ENCODE peak calls at places on chromosomes 13 and 19, in four cellular contexts. One of them, this sample, is unnamed.

GRCh38 chr13:63190742-63191141 is 1775.1 kb upstream of the PCDH20 start:
- DNase-seq in GM23338: no peak
- DNase-seq in heart left ventricle: no peak
- DNase-seq in OCI-LY7: no peak
- DNase-seq in this sample: no peak

GRCh38 chr13:53200498-53201453 is 172.2 kb downstream of the OLFM4 start:
- DNase-seq in GM23338: peak
- DNase-seq in heart left ventricle: peak
- DNase-seq in OCI-LY7: no peak
- DNase-seq in this sample: peak

GRCh38 chr13:98315466-98315865 is 138.4 kb upstream of the RNF113B start:
- DNase-seq in heart left ventricle: no peak
- DNase-seq in GM23338: no peak
- DNase-seq in OCI-LY7: no peak
- DNase-seq in this sample: no peak

GRCh38 chr19:46944918-46945628 is 74.6 kb upstream of the NPAS1 start:
- DNase-seq in heart left ventricle: peak
- DNase-seq in GM23338: peak
- DNase-seq in OCI-LY7: no peak
- DNase-seq in this sample: peak

GRCh38 chr19:45952691-45953505 is 20.8 kb downstream of the NOVA2 start:
- DNase-seq in GM23338: peak
- DNase-seq in heart left ventricle: peak
- DNase-seq in OCI-LY7: no peak
- DNase-seq in this sample: peak

GRCh38 chr13:69947577-69947976 is 160.0 kb upstream of the ATXN8OS start:
- DNase-seq in OCI-LY7: no peak
- DNase-seq in GM23338: no peak
- DNase-seq in heart left ventricle: no peak
- DNase-seq in this sample: no peak

GRCh38 chr19:34711890-34712289 is 22.2 kb upstream of the ZNF181 start:
- DNase-seq in OCI-LY7: no peak
- DNase-seq in GM23338: peak
- DNase-seq in heart left ventricle: no peak
- DNase-seq in this sample: no peak

GRCh38 chr13:26601669-26602068 is 44.2 kb downstream of the WASF3 start:
- DNase-seq in OCI-LY7: peak
- DNase-seq in GM23338: no peak
- DNase-seq in heart left ventricle: no peak
- DNase-seq in this sample: no peak

GRCh38 chr13:110856941-110857835 is 57.7 kb downstream of the ANKRD10 start:
- DNase-seq in GM23338: no peak
- DNase-seq in OCI-LY7: no peak
- DNase-seq in heart left ventricle: no peak
- DNase-seq in this sample: no peak

GRCh38 chr19:13057744-13058143 is 44.9 kb downstream of the LYL1 start:
- DNase-seq in heart left ventricle: no peak
- DNase-seq in OCI-LY7: no peak
- DNase-seq in GM23338: no peak
- DNase-seq in this sample: no peak

GRCh38 chr19:16260794-16261161 is 63.1 kb downstream of the AP1M1 start:
- DNase-seq in heart left ventricle: no peak
- DNase-seq in OCI-LY7: no peak
- DNase-seq in GM23338: no peak
- DNase-seq in this sample: no peak

GRCh38 chr19:16263115-16263839 is 61.3 kb upstream of the KLF2 start:
- DNase-seq in GM23338: no peak
- DNase-seq in heart left ventricle: no peak
- DNase-seq in OCI-LY7: peak
- DNase-seq in this sample: no peak

GRCh38 chr19:16261584-16262370 is 62.8 kb upstream of the KLF2 start:
- DNase-seq in OCI-LY7: no peak
- DNase-seq in heart left ventricle: no peak
- DNase-seq in GM23338: no peak
- DNase-seq in this sample: no peak

GRCh38 chr19:16260160-16260793 is 62.6 kb downstream of the AP1M1 start:
- DNase-seq in OCI-LY7: peak
- DNase-seq in GM23338: no peak
- DNase-seq in heart left ventricle: no peak
- DNase-seq in this sample: no peak

DNA sequence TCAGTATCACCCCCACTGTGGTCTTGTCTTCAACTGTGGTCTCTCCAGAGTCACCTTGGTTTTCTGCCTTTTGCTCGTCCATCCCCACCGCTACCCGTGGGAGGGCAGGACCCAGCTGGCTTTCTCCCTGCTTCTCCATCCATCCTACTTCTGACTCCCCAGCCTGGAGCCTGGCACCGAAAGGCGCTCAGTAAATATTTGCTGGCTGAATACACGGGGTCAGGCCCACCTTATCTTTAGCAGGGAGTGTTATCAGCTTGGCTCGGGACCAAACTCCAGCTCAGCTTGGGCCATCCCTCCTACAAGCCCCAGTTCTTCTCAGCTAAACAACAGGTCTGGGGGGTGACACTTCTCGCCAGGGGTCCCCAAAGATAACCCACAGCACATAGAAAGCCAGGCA is 62.0 kb upstream of the KLF2 start:
- DNase-seq in OCI-LY7: no peak
- DNase-seq in heart left ventricle: no peak
- DNase-seq in GM23338: no peak
- DNase-seq in this sample: no peak
- TF ChIP-seq CTCF in OCI-LY7: no peak
- TF ChIP-seq CTCF in heart left ventricle: no peak
- TF ChIP-seq CTCF in GM23338: no peak
- TF ChIP-seq CTCF in this sample: no peak

GRCh38 chr13:102049853-102050252 is 352.0 kb downstream of the FGF14 start:
- DNase-seq in heart left ventricle: no peak
- DNase-seq in OCI-LY7: no peak
- DNase-seq in GM23338: no peak
- DNase-seq in this sample: no peak

GRCh38 chr13:102055116-102055515 is 346.7 kb downstream of the FGF14 start:
- DNase-seq in OCI-LY7: no peak
- DNase-seq in heart left ventricle: no peak
- DNase-seq in GM23338: no peak
- DNase-seq in this sample: no peak
- TF ChIP-seq CTCF in OCI-LY7: no peak
- TF ChIP-seq CTCF in heart left ventricle: no peak
- TF ChIP-seq CTCF in GM23338: no peak
- TF ChIP-seq CTCF in this sample: no peak

GRCh38 chr13:31321457-31321856 is 121.7 kb downstream of the B3GLCT start:
- DNase-seq in heart left ventricle: no peak
- DNase-seq in GM23338: no peak
- DNase-seq in OCI-LY7: peak
- DNase-seq in this sample: no peak

GRCh38 chr13:31327157-31327556 is 127.4 kb downstream of the B3GLCT start:
- DNase-seq in OCI-LY7: no peak
- DNase-seq in GM23338: no peak
- DNase-seq in heart left ventricle: no peak
- DNase-seq in this sample: no peak

GRCh38 chr13:31320946-31321345 is 121.2 kb downstream of the B3GLCT start:
- DNase-seq in OCI-LY7: peak
- DNase-seq in heart left ventricle: no peak
- DNase-seq in GM23338: no peak
- DNase-seq in this sample: no peak

GRCh38 chr13:31322025-31322424 is 122.2 kb downstream of the B3GLCT start:
- DNase-seq in heart left ventricle: no peak
- DNase-seq in GM23338: no peak
- DNase-seq in OCI-LY7: peak
- DNase-seq in this sample: no peak

DNA sequence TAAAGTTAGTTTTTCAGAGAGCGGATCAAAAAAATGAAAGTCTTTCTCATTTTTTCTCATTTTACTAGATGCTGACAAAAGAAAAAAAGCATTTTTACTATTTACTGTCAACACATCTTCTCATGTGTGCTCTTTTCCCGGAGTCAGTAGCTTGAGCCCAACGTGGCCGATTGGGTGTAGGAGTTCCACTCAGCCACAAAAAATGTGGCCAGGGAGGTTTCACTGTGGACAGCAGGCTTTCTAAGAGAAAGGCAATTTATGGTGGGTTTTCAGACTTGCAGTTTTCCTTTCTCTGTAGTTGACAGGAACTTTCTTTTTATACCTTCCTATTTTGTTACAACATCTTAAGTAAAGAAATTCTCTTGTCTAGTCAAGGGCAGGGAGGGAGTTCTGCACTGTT is 122.9 kb downstream of the B3GLCT start:
- DNase-seq in OCI-LY7: peak
- DNase-seq in heart left ventricle: no peak
- DNase-seq in GM23338: no peak
- DNase-seq in this sample: no peak
- TF ChIP-seq CTCF in OCI-LY7: no peak
- TF ChIP-seq CTCF in heart left ventricle: no peak
- TF ChIP-seq CTCF in GM23338: no peak
- TF ChIP-seq CTCF in this sample: no peak

DNA sequence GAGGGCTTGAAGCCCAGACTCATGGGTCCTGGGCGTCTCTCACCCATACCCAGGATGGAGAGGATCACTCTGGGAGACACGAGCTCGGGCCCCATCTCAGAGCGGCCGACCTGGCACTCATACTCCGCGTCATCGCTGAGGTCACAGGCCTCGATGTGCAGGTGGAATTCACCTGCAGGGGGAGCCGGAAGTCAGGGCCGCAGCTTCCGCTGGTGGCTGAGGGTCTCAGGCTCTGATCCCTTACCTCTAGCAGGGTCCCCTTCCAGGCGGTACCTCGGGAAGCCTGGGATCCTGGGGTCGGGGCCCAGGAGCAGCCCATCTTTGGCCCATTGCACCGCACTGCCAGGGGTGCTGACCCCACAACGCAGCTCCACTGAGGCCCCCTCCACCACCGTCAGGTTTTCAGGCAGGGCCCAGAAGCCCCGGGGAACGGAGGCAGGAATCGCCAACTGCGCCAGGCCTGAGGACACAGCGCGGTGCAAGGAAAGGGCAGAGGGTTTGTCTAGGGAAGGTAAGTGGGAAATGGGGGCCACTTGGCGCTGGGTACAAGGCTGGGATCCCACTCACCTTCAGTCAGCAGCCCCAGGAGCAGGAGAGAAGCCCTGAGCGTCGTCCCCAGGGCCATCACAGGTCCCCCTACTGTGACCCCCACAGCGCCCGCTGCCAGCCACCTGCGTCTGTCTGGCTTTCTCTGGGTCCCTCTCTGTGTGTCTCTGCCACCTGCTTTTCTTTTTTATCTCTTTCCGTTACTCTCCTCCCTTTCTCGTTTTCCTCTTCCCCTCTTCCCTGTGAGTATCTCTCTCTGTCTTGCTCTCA is 883 bp downstream of the NPHS1 start:
- DNase-seq in OCI-LY7: no peak
- DNase-seq in heart left ventricle: no peak
- DNase-seq in GM23338: peak
- DNase-seq in this sample: peak
- TF ChIP-seq CTCF in OCI-LY7: peak
- TF ChIP-seq CTCF in heart left ventricle: no peak
- TF ChIP-seq CTCF in GM23338: peak
- TF ChIP-seq CTCF in this sample: peak

This sample was measured in glutamatergic neuron.